ENCODE peak calls at places on chromosomes 13 and 19, in eight cellular contexts. N is heart right ventricle, A is IMR-90, J is ascending aorta, O is cardiac fibroblast, D is kidney, Q is fibroblast of the aortic adventitia, G is astrocyte of the spinal cord. K is an unnamed sample.
A peak's percentile ranks its signal among the peaks of the same experiment; 100 is the strongest.

GRCh38 chr13:40101708-40102359 is 446.4 kb downstream of the COG6 start:
- DNase-seq in N (no peak), A (no peak), J (no peak), O (no peak), D (no peak), Q (no peak), G (no peak), K (no peak)

GRCh38 chr13:40539954-40540706 is 126.3 kb downstream of the FOXO1 start:
- DNase-seq in N (no peak), A (peak; percentile 52), J (no peak), O (peak; percentile 91), D (no peak), Q (peak; percentile 87), G (peak; percentile 89), K (peak; percentile 89)

GRCh38 chr13:102236341-102236740 is 165.5 kb downstream of the FGF14 start:
- DNase-seq in N (no peak), A (no peak), J (no peak), O (no peak), D (no peak), Q (no peak), G (no peak), K (no peak)

GRCh38 chr13:26022538-26023292 is 29.1 kb downstream of the SHISA2 start:
- DNase-seq in N (peak; percentile 77), A (peak; percentile 47), J (peak; percentile 77), O (peak; percentile 58), D (peak; percentile 92), Q (peak; percentile 61), G (peak; percentile 78), K (peak; percentile 26)

GRCh38 chr13:19268331-19268730 is 86.7 kb upstream of the TUBA3C start:
- DNase-seq in N (no peak), A (no peak), J (no peak), O (no peak), D (no peak), Q (no peak), G (no peak), K (no peak)

GRCh38 chr19:45472557-45473365 is 5.0 kb downstream of the FOSB start:
- DNase-seq in N (no peak), A (no peak), J (peak; percentile 76), O (no peak), D (no peak), Q (no peak), G (peak; percentile 18), K (no peak)

GRCh38 chr19:55594996-55595530 is 4.3 kb downstream of the FIZ1 start:
- DNase-seq in N (no peak), A (no peak), J (no peak), O (no peak), D (no peak), Q (no peak), G (no peak), K (peak; percentile 13)

GRCh38 chr19:30091456-30091855 is 149.4 kb downstream of the URI1 start:
- DNase-seq in N (no peak), A (no peak), J (no peak), O (no peak), D (peak; percentile 55), Q (no peak), G (no peak), K (no peak)

GRCh38 chr13:27171244-27171829 is at the start of gene USP12:
- DNase-seq in N (peak; percentile 24), A (peak; percentile 22), J (peak; percentile 74), O (no peak), D (peak; percentile 82), Q (no peak), G (no peak), K (no peak)

GRCh38 chr13:30037306-30037705 is 186.9 kb upstream of the UBL3 start:
- DNase-seq in N (no peak), A (no peak), J (no peak), O (no peak), D (no peak), Q (no peak), G (peak; percentile 42), K (no peak)

GRCh38 chr13:33611016-33611805 is 206.7 kb upstream of the RFC3 start:
- DNase-seq in N (peak; percentile 78), A (peak; percentile 64), J (peak; percentile 80), O (peak; percentile 68), D (peak; percentile 85), Q (peak; percentile 86), G (peak; percentile 74), K (peak; percentile 86)

GRCh38 chr13:36888645-36889044 is 31.4 kb downstream of the SMAD9 start:
- DNase-seq in N (no peak), A (no peak), J (no peak), O (no peak), D (no peak), Q (peak; percentile 24), G (peak; percentile 24), K (no peak)

DNA sequence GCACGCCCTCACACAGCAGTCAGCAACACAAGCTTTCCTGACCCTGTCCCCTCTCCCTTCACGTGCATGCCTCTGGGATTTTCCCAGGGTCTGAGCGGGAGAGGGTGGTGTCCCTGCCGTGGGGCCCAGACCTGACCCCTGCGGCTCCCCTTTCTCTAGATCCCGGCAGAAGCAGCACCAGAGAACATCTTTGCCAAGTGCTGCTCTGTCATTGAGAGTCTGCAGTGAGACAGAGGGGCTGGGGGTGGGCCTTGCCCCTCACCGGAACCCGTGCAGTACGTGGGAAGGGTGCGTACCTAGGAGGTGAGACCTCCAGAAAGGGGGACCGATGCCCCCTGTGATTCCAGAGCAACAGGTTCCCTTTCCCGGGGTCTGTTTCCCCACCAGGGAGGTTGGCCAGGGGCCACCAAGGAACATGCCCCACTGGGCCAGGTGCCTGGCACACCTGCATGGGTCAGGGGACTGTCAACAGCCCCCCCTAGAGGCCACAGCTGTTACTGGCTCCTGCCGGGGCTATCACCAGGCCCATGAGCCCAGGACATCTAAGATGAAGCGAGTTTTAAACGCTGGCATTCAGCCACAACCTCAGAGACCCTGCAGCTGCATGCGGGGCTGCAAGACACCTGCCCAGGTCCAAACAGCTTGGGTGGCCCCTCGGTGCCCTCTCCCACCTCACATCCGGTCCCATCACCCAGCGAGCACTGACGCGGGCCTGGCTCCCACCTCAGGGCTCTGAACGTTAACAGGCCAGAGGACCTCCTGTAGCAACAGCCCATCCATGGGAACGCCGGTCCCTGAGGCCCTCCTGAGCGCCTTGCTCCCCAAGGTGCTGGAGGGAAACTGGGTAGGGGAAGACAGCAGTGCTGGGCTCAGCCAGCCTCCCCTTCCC is 12.3 kb downstream of the KHSRP start:
- DNase-seq in N (no peak), A (no peak), J (no peak), O (peak; percentile 18), D (no peak), Q (no peak), G (no peak), K (peak; percentile 31)
- TF ChIP-seq CTCF in N (peak; percentile 15), A (peak; percentile 40), J (peak; percentile 6), O (peak; percentile 57), D (peak; percentile 53), Q (peak; percentile 53), G (peak; percentile 74), K (peak; percentile 73)

GRCh38 chr19:6718741-6719539 is 1.5 kb downstream of the C3 start:
- DNase-seq in N (no peak), A (no peak), J (no peak), O (peak; percentile 71), D (peak; percentile 73), Q (peak; percentile 49), G (no peak), K (no peak)

GRCh38 chr19:6717441-6717971 is 2.9 kb downstream of the C3 start:
- DNase-seq in N (no peak), A (no peak), J (no peak), O (no peak), D (no peak), Q (no peak), G (no peak), K (no peak)

GRCh38 chr19:6719540-6719861 is 949 bp downstream of the C3 start:
- DNase-seq in N (no peak), A (no peak), J (no peak), O (no peak), D (no peak), Q (no peak), G (no peak), K (no peak)

GRCh38 chr19:6717036-6717435 is 3.4 kb downstream of the C3 start:
- DNase-seq in N (no peak), A (no peak), J (no peak), O (no peak), D (peak; percentile 29), Q (no peak), G (no peak), K (no peak)

DNA sequence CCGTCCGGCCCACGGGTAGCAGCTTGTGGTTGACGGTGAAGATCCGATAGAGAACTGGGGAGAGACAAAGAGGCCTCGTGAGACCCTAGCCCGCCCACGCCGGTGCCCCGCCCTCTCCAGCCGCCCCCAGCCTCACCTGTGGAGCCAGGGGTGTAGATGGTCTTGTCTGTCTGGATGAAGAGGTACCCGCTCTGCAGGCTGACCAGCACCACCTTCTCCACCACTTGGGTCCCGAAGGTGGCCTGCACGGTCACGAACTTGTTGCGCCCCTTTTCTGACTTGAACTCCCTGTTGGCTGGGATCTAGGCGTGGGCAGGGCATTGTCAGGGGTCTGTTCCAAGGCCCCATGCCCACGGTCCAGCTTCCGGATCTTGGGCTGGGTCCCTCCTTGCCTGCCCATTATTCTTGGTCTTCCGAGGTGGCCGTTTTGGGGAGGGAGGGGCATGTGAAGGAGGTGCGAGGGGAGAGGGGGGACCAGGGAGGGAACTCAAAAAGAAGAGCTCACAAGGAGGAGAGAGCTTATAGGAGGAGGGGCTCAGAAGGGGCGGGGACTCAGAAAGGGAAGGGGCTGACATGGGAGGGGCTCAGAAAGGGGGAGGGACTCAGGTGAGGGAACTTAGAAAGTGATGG is 2.2 kb downstream of the C3 start:
- DNase-seq in N (no peak), A (no peak), J (no peak), O (no peak), D (peak; percentile 64), Q (no peak), G (no peak), K (no peak)
- H3K4me3 ChIP-seq in N (no peak overlapping the region), A (no peak overlapping the region), J (no peak overlapping the region), O (no peak overlapping the region), D (no peak overlapping the region), Q (no peak overlapping the region), G (no peak overlapping the region), K (no peak overlapping the region)

GRCh38 chr13:100088648-100089601 is at the start of gene PCCA:
- DNase-seq in N (peak; percentile 98), A (peak; percentile 89), J (peak; percentile 96), O (peak; percentile 90), D (peak; percentile 98), Q (peak; percentile 88), G (peak; percentile 93), K (peak; percentile 95)
- TF ChIP-seq CTCF in N (no peak), A (no peak), J (no peak), O (no peak), D (no peak), Q (no peak), G (no peak), K (no peak)

GRCh38 chr13:113724016-113724758 is 34.8 kb upstream of the TMEM255B start:
- DNase-seq in N (no peak), A (no peak), J (no peak), O (no peak), D (peak; percentile 77), Q (no peak), G (no peak), K (no peak)
- H3K4me3 ChIP-seq in N (peak overlapping the region; percentile 65), A (no peak overlapping the region), J (peak overlapping the region; percentile 72), O (no peak overlapping the region), D (peak overlapping the region; percentile 29), Q (no peak overlapping the region), G (no peak overlapping the region), K (no peak overlapping the region)

K was measured in choroid plexus epithelial cell.